ENCODE peak calls at places on chromosomes 4 and X, in seven cellular contexts. One of them, this sample, is unnamed.

GRCh38 chr4:159041058-159042034 is 61.5 kb upstream of the RAPGEF2 start:
- DNase-seq in tibial nerve: no peak
- DNase-seq in colonic mucosa: no peak
- DNase-seq in MM.1S: no peak
- DNase-seq in choroid plexus epithelial cell: no peak
- DNase-seq in Caco-2: no peak
- DNase-seq in upper lobe of left lung: no peak
- DNase-seq in this sample: no peak

GRCh38 chr4:183492791-183493221 is 12.1 kb upstream of the ING2 start:
- DNase-seq in tibial nerve: no peak
- DNase-seq in colonic mucosa: no peak
- DNase-seq in MM.1S: no peak
- DNase-seq in choroid plexus epithelial cell: peak; percentile 24
- DNase-seq in Caco-2: no peak
- DNase-seq in upper lobe of left lung: no peak
- DNase-seq in this sample: no peak

GRCh38 chr4:181234951-181235350 is 1008.3 kb upstream of the TENM3 start:
- DNase-seq in tibial nerve: no peak
- DNase-seq in colonic mucosa: no peak
- DNase-seq in MM.1S: no peak
- DNase-seq in choroid plexus epithelial cell: no peak
- DNase-seq in Caco-2: no peak
- DNase-seq in upper lobe of left lung: no peak
- DNase-seq in this sample: no peak

GRCh38 chr4:133865606-133866327 is 335.8 kb downstream of the PABPC4L start:
- DNase-seq in tibial nerve: no peak
- DNase-seq in colonic mucosa: no peak
- DNase-seq in MM.1S: no peak
- DNase-seq in choroid plexus epithelial cell: peak; percentile 98
- DNase-seq in Caco-2: no peak
- DNase-seq in upper lobe of left lung: no peak
- DNase-seq in this sample: no peak

GRCh38 chrX:11138498-11139390 is 27.6 kb downstream of the HCCS start:
- DNase-seq in tibial nerve: no peak
- DNase-seq in colonic mucosa: no peak
- DNase-seq in MM.1S: no peak
- DNase-seq in choroid plexus epithelial cell: no peak
- DNase-seq in Caco-2: no peak
- DNase-seq in upper lobe of left lung: peak; percentile 63
- DNase-seq in this sample: no peak

GRCh38 chrX:154729439-154729838 is 21.4 kb downstream of the GAB3 start:
- DNase-seq in tibial nerve: no peak
- DNase-seq in colonic mucosa: no peak
- DNase-seq in MM.1S: no peak
- DNase-seq in choroid plexus epithelial cell: no peak
- DNase-seq in Caco-2: no peak
- DNase-seq in upper lobe of left lung: no peak
- DNase-seq in this sample: no peak

GRCh38 chrX:40719218-40719617 is 16.1 kb downstream of the MED14 start:
- DNase-seq in tibial nerve: no peak
- DNase-seq in colonic mucosa: no peak
- DNase-seq in MM.1S: no peak
- DNase-seq in choroid plexus epithelial cell: peak; percentile 67
- DNase-seq in Caco-2: no peak
- DNase-seq in upper lobe of left lung: no peak
- DNase-seq in this sample: no peak

GRCh38 chrX:23434356-23434884 is 99.8 kb downstream of the PTCHD1 start:
- DNase-seq in tibial nerve: peak; percentile 68
- DNase-seq in colonic mucosa: peak; percentile 57
- DNase-seq in MM.1S: no peak
- DNase-seq in choroid plexus epithelial cell: peak; percentile 72
- DNase-seq in Caco-2: no peak
- DNase-seq in upper lobe of left lung: no peak
- DNase-seq in this sample: no peak

GRCh38 chr4:985123-985830 is 1.6 kb upstream of the IDUA start:
- DNase-seq in tibial nerve: peak; percentile 38
- DNase-seq in colonic mucosa: peak; percentile 89
- DNase-seq in MM.1S: no peak
- DNase-seq in choroid plexus epithelial cell: peak; percentile 29
- DNase-seq in Caco-2: peak; percentile 82
- DNase-seq in upper lobe of left lung: peak; percentile 96
- DNase-seq in this sample: peak; percentile 65

GRCh38 chrX:109384569-109385174 is 97.2 kb downstream of the GUCY2F start:
- DNase-seq in tibial nerve: no peak
- DNase-seq in colonic mucosa: no peak
- DNase-seq in MM.1S: peak; percentile 30
- DNase-seq in choroid plexus epithelial cell: peak; percentile 63
- DNase-seq in Caco-2: no peak
- DNase-seq in upper lobe of left lung: no peak
- DNase-seq in this sample: peak; percentile 38

GRCh38 chr4:37502070-37502469 is 184.1 kb downstream of the RELL1 start:
- DNase-seq in tibial nerve: no peak
- DNase-seq in colonic mucosa: no peak
- DNase-seq in MM.1S: no peak
- DNase-seq in choroid plexus epithelial cell: no peak
- DNase-seq in Caco-2: no peak
- DNase-seq in upper lobe of left lung: peak; percentile 50
- DNase-seq in this sample: no peak

GRCh38 chr4:64771149-64771548 is 361.9 kb upstream of the TECRL start:
- DNase-seq in tibial nerve: no peak
- DNase-seq in colonic mucosa: no peak
- DNase-seq in MM.1S: no peak
- DNase-seq in choroid plexus epithelial cell: no peak
- DNase-seq in Caco-2: no peak
- DNase-seq in upper lobe of left lung: no peak
- DNase-seq in this sample: no peak

GRCh38 chrX:135403374-135403773 is 18.4 kb upstream of the SMIM10L2A start:
- DNase-seq in tibial nerve: no peak
- DNase-seq in colonic mucosa: no peak
- DNase-seq in MM.1S: no peak
- DNase-seq in choroid plexus epithelial cell: no peak
- DNase-seq in Caco-2: no peak
- DNase-seq in upper lobe of left lung: no peak
- DNase-seq in this sample: no peak

GRCh38 chrX:77893713-77894112 is 1.5 kb downstream of the MAGT1 start:
- DNase-seq in tibial nerve: no peak
- DNase-seq in colonic mucosa: no peak
- DNase-seq in MM.1S: no peak
- DNase-seq in choroid plexus epithelial cell: no peak
- DNase-seq in Caco-2: no peak
- DNase-seq in upper lobe of left lung: no peak
- DNase-seq in this sample: no peak

GRCh38 chrX:77901506-77901905 is 2.2 kb downstream of the COX7B start:
- DNase-seq in tibial nerve: no peak
- DNase-seq in colonic mucosa: no peak
- DNase-seq in MM.1S: no peak
- DNase-seq in choroid plexus epithelial cell: no peak
- DNase-seq in Caco-2: no peak
- DNase-seq in upper lobe of left lung: no peak
- DNase-seq in this sample: no peak

GRCh38 chrX:77894921-77895886 is at the start of gene MAGT1:
- DNase-seq in tibial nerve: peak; percentile 81
- DNase-seq in colonic mucosa: peak; percentile 91
- DNase-seq in MM.1S: peak; percentile 97
- DNase-seq in choroid plexus epithelial cell: peak; percentile 97
- DNase-seq in Caco-2: peak; percentile 96
- DNase-seq in upper lobe of left lung: peak; percentile 84
- DNase-seq in this sample: peak; percentile 97

GRCh38 chrX:77900688-77901087 is 1.4 kb downstream of the COX7B start:
- DNase-seq in tibial nerve: no peak
- DNase-seq in colonic mucosa: no peak
- DNase-seq in MM.1S: no peak
- DNase-seq in choroid plexus epithelial cell: no peak
- DNase-seq in Caco-2: no peak
- DNase-seq in upper lobe of left lung: no peak
- DNase-seq in this sample: no peak

DNA sequence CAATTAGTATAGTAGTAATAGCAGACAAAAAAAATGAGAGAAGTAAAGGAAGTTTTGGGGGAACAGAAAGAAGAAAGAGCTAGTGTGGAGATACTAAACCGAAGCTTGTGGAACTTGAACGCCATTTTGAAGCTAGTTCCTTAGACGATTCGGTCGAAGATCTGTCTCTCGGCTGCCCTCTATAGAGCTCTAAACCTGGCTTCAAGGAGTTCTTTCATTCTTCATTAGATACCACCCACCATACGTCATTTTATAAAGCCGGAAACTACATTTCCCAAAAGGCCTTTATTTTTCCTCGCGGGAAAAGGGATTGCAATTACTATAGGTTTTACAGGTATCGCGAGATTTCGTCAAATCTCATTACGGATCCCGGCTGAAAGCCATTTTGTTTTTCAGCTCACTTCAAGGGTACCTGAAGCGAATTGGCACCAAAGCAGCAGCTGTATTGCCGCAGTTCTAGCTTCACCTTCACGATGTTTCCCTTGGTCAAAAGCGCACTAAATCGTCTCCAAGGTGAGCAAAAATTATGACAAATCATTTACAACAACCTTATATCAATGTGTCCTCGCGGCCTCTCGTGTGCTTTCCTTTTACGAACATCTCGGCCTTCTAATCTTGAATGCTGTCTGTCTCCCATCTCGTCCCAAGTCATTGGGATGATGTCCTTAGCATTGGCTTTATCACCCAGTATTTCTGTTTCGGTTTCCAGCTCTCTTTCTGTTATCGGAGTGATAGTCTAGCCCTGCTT is at the start of gene COX7B:
- DNase-seq in tibial nerve: peak; percentile 77
- DNase-seq in colonic mucosa: peak; percentile 75
- DNase-seq in MM.1S: peak; percentile 97
- DNase-seq in choroid plexus epithelial cell: peak; percentile 97
- DNase-seq in Caco-2: peak; percentile 81
- DNase-seq in upper lobe of left lung: no peak
- DNase-seq in this sample: peak; percentile 95
- TF ChIP-seq CTCF in tibial nerve: peak; percentile 20
- TF ChIP-seq CTCF in colonic mucosa: no peak
- TF ChIP-seq CTCF in MM.1S: peak; percentile 44
- TF ChIP-seq CTCF in choroid plexus epithelial cell: peak; percentile 57
- TF ChIP-seq CTCF in Caco-2: peak; percentile 45
- TF ChIP-seq CTCF in upper lobe of left lung: no peak
- TF ChIP-seq CTCF in this sample: peak; percentile 34

DNA sequence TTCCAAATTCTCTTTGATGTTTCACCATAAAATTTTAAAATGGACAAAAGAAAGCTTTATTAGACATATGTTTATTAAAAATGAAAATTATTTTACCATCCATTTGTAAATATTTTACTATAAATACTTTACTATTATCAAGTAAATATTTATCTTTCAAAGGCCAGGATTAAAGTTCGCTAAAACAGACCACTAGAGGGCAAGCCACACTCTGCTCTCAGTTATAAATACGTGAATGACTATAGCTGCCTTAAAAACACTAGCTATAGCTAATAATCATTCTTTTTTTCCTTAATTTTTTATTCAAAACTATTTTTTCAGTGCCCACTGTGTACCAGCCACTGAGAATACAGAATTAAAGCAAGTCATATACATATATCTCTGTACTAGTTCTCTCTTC is 38.6 kb downstream of the UNC5C start:
- DNase-seq in tibial nerve: peak; percentile 15
- DNase-seq in colonic mucosa: no peak
- DNase-seq in MM.1S: no peak
- DNase-seq in choroid plexus epithelial cell: peak; percentile 57
- DNase-seq in Caco-2: no peak
- DNase-seq in upper lobe of left lung: no peak
- DNase-seq in this sample: peak; percentile 19
- TF ChIP-seq CTCF in tibial nerve: peak; percentile 28
- TF ChIP-seq CTCF in colonic mucosa: peak; percentile 50
- TF ChIP-seq CTCF in MM.1S: no peak
- TF ChIP-seq CTCF in choroid plexus epithelial cell: peak; percentile 71
- TF ChIP-seq CTCF in Caco-2: peak; percentile 45
- TF ChIP-seq CTCF in upper lobe of left lung: no peak
- TF ChIP-seq CTCF in this sample: peak; percentile 41

GRCh38 chrX:8504451-8504850 is 39.8 kb downstream of the VCX3B start:
- DNase-seq in tibial nerve: no peak
- DNase-seq in colonic mucosa: no peak
- DNase-seq in MM.1S: no peak
- DNase-seq in choroid plexus epithelial cell: peak; percentile 35
- DNase-seq in Caco-2: no peak
- DNase-seq in upper lobe of left lung: no peak
- DNase-seq in this sample: no peak
- TF ChIP-seq CTCF in tibial nerve: no peak
- TF ChIP-seq CTCF in colonic mucosa: no peak
- TF ChIP-seq CTCF in MM.1S: no peak
- TF ChIP-seq CTCF in choroid plexus epithelial cell: no peak
- TF ChIP-seq CTCF in Caco-2: no peak
- TF ChIP-seq CTCF in upper lobe of left lung: no peak
- TF ChIP-seq CTCF in this sample: no peak

GRCh38 chr4:108738307-108738706 is 24.5 kb downstream of the ETNPPL start:
- DNase-seq in tibial nerve: no peak
- DNase-seq in colonic mucosa: no peak
- DNase-seq in MM.1S: no peak
- DNase-seq in choroid plexus epithelial cell: peak; percentile 15
- DNase-seq in Caco-2: no peak
- DNase-seq in upper lobe of left lung: no peak
- DNase-seq in this sample: no peak

GRCh38 chr4:108744307-108744706 is 18.5 kb downstream of the ETNPPL start:
- DNase-seq in tibial nerve: no peak
- DNase-seq in colonic mucosa: no peak
- DNase-seq in MM.1S: no peak
- DNase-seq in choroid plexus epithelial cell: no peak
- DNase-seq in Caco-2: no peak
- DNase-seq in upper lobe of left lung: no peak
- DNase-seq in this sample: no peak

GRCh38 chr4:108742451-108742850 is 20.4 kb downstream of the ETNPPL start:
- DNase-seq in tibial nerve: no peak
- DNase-seq in colonic mucosa: no peak
- DNase-seq in MM.1S: no peak
- DNase-seq in choroid plexus epithelial cell: no peak
- DNase-seq in Caco-2: no peak
- DNase-seq in upper lobe of left lung: no peak
- DNase-seq in this sample: no peak

DNA sequence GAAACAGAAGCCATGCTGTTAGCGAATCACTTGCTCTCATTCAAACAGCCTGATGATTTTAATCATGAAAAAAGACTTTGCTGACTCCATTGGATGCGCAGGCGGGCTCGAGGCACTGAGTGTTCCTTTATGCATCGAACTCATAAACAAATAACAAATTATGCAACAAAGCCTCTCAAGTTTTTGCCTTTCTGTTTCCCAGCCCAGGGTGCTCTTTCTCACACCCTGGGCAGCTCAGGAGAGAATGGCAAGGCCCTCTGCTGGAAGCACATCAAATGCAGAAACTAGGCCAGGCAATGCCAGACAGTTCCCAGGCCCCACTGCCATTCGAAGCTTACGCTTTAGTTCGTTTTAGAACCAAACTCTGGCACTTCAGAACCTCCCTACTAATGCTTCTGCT is 19.8 kb downstream of the ETNPPL start:
- DNase-seq in tibial nerve: no peak
- DNase-seq in colonic mucosa: no peak
- DNase-seq in MM.1S: no peak
- DNase-seq in choroid plexus epithelial cell: no peak
- DNase-seq in Caco-2: no peak
- DNase-seq in upper lobe of left lung: no peak
- DNase-seq in this sample: no peak
- TF ChIP-seq CTCF in tibial nerve: no peak
- TF ChIP-seq CTCF in colonic mucosa: no peak
- TF ChIP-seq CTCF in MM.1S: no peak
- TF ChIP-seq CTCF in choroid plexus epithelial cell: peak; percentile 13
- TF ChIP-seq CTCF in Caco-2: peak; percentile 4
- TF ChIP-seq CTCF in upper lobe of left lung: no peak
- TF ChIP-seq CTCF in this sample: no peak